ENCODE peak calls at places on chromosome 15, in four cellular contexts. A, I, X and O are unnamed samples.

GRCh38 chr15:73927003-73927475 is 777 bp downstream of the LOXL1 start:
- DNase-seq in A (peak; percentile 54), I (no peak), X (peak; percentile 72), O (peak; percentile 72)

GRCh38 chr15:36407647-36408046 is 171.8 kb upstream of the CDIN1 start:
- DNase-seq in A (peak; percentile 17), I (peak; percentile 79), X (no peak), O (no peak)

GRCh38 chr15:62165029-62165792 is at the start of gene C2CD4B:
- DNase-seq in A (peak; percentile 36), I (no peak), X (peak; percentile 74), O (peak; percentile 68)

GRCh38 chr15:78790027-78790426 is 21.2 kb downstream of the ADAMTS7 start:
- DNase-seq in A (no peak), I (no peak), X (no peak), O (no peak)

GRCh38 chr15:70254186-70254974 is 156.7 kb upstream of the TLE3 start:
- DNase-seq in A (no peak), I (no peak), X (no peak), O (no peak)

GRCh38 chr15:28881600-28881999 is 4.2 kb upstream of the APBA2 start:
- DNase-seq in A (no peak), I (no peak), X (no peak), O (no peak)

GRCh38 chr15:70101459-70102113 is 3.9 kb upstream of the TLE3 start:
- DNase-seq in A (peak; percentile 90), I (peak; percentile 88), X (peak; percentile 66), O (peak; percentile 31)

GRCh38 chr15:96337354-96337990 is 7.0 kb downstream of the NR2F2 start:
- DNase-seq in A (no peak), I (peak; percentile 0), X (no peak), O (no peak)

GRCh38 chr15:32717290-32718081 is at the start of gene GREM1:
- DNase-seq in A (no peak), I (peak; percentile 48), X (no peak), O (no peak)

GRCh38 chr15:66456211-66456610 is 41.4 kb downstream of the SNAPC5 start:
- DNase-seq in A (no peak), I (peak; percentile 21), X (no peak), O (no peak)

GRCh38 chr15:77738441-77739437 is 106.0 kb upstream of the LINGO1 start:
- DNase-seq in A (no peak), I (no peak), X (no peak), O (no peak)

GRCh38 chr15:83092309-83092976 is 15.0 kb upstream of the TM6SF1 start:
- DNase-seq in A (peak; percentile 61), I (peak; percentile 77), X (peak; percentile 76), O (no peak)

GRCh38 chr15:53721334-53722087 is 38.0 kb downstream of the WDR72 start:
- DNase-seq in A (no peak), I (no peak), X (no peak), O (no peak)

GRCh38 chr15:70140543-70141375 is 43.0 kb upstream of the TLE3 start:
- DNase-seq in A (no peak), I (peak; percentile 66), X (peak; percentile 89), O (no peak)

GRCh38 chr15:93088981-93089854 is at the start of gene RGMA:
- DNase-seq in A (no peak), I (no peak), X (no peak), O (peak; percentile 66)

GRCh38 chr15:34241376-34242350 is 16.8 kb downstream of the EMC4 start:
- DNase-seq in A (no peak), I (peak; percentile 49), X (no peak), O (no peak)

GRCh38 chr15:44550256-44550655 is 13.3 kb downstream of the EIF3J start:
- DNase-seq in A (no peak), I (peak; percentile 16), X (no peak), O (no peak)

GRCh38 chr15:92638291-92638708 is 17.3 kb downstream of the FAM174B start:
- DNase-seq in A (no peak), I (no peak), X (peak; percentile 79), O (no peak)

GRCh38 chr15:67290319-67290718 is 35.7 kb downstream of the IQCH start:
- DNase-seq in A (no peak), I (no peak), X (no peak), O (no peak)

GRCh38 chr15:79657722-79658121 is 225.6 kb downstream of the MINAR1 start:
- DNase-seq in A (no peak), I (no peak), X (no peak), O (no peak)

GRCh38 chr15:72423256-72423655 is 25.2 kb downstream of the TMEM202 start:
- DNase-seq in A (no peak), I (no peak), X (no peak), O (no peak)

GRCh38 chr15:77532067-77532710 is 100.5 kb downstream of the LINGO1 start:
- DNase-seq in A (no peak), I (no peak), X (no peak), O (no peak)

GRCh38 chr15:77538793-77539487 is 93.8 kb downstream of the LINGO1 start:
- DNase-seq in A (no peak), I (no peak), X (peak; percentile 96), O (no peak)

GRCh38 chr15:71596672-71597071 is 213.7 kb upstream of the NR2E3 start:
- DNase-seq in A (peak; percentile 63), I (no peak), X (peak; percentile 67), O (peak; percentile 55)

GRCh38 chr15:77386626-77387025 is 33.3 kb downstream of the PEAK1 start:
- DNase-seq in A (no peak), I (no peak), X (no peak), O (no peak)

GRCh38 chr15:79970921-79971434 is at the start of gene BCL2A1:
- DNase-seq in A (no peak), I (peak; percentile 45), X (peak; percentile 58), O (no peak)

GRCh38 chr15:69093127-69093526 is 67.3 kb upstream of the GLCE start:
- DNase-seq in A (no peak), I (no peak), X (no peak), O (peak; percentile 29)

GRCh38 chr15:55737373-55737772 is 5.6 kb downstream of the PRTG start:
- DNase-seq in A (no peak), I (peak; percentile 19), X (no peak), O (no peak)

GRCh38 chr15:51103330-51103729 is 8.6 kb upstream of the TNFAIP8L3 start:
- DNase-seq in A (no peak), I (no peak), X (no peak), O (no peak)

DNA sequence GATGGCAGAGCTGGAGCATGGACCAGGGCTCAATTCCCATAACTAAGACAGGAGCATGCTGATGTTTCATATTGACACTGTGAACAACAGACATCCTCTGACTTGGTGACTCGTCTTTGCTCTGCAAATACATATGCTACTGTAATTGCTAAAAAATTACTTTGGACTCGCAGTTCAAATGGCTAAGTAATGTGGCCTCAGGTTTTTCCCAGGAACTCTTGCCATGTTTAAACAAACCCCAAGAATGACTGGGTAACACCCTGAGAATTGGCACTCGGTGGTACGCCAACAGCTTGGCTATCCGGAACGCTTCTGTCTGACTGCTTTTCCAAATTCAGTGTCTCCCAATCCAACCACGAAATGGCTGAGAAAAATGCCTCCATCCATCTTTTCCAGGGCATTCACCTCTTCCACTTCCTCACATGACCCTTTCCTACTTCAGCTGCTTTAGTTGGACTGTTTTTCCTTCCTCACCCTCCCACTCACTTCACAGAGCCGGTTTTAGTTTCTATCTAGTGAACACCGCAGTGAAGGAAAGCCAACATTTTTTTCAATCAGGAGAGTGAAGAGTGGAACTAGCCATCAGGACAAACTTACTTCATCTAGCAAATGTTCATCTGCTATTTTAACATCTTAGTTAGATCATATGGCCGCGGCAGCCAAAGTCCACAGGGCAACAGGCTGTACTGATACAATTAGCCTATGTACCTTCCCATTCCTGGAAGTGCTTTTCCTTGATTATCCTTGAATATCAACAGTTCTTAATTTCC is 456.5 kb upstream of the THBS1 start:
- DNase-seq in A (no peak), I (no peak), X (no peak), O (no peak)
- H3K27ac ChIP-seq in A (no peak overlapping the region), I (peak overlapping the region; percentile 59), X (no peak overlapping the region), O (peak overlapping the region; percentile 2)

GRCh38 chr15:99336794-99337193 is 85.5 kb downstream of the LRRC28 start:
- DNase-seq in A (no peak), I (no peak), X (no peak), O (no peak)

GRCh38 chr15:99333981-99334380 is 82.7 kb downstream of the LRRC28 start:
- DNase-seq in A (no peak), I (no peak), X (no peak), O (no peak)

GRCh38 chr15:99333413-99333812 is 82.1 kb downstream of the LRRC28 start:
- DNase-seq in A (no peak), I (no peak), X (no peak), O (no peak)

GRCh38 chr15:99331366-99331765 is 80.1 kb downstream of the LRRC28 start:
- DNase-seq in A (no peak), I (no peak), X (no peak), O (no peak)

GRCh38 chr15:99335508-99335907 is 84.2 kb downstream of the LRRC28 start:
- DNase-seq in A (no peak), I (no peak), X (no peak), O (no peak)
- H3K27ac ChIP-seq in A (no peak overlapping the region), I (no peak overlapping the region), X (no peak overlapping the region), O (no peak overlapping the region)

DNA sequence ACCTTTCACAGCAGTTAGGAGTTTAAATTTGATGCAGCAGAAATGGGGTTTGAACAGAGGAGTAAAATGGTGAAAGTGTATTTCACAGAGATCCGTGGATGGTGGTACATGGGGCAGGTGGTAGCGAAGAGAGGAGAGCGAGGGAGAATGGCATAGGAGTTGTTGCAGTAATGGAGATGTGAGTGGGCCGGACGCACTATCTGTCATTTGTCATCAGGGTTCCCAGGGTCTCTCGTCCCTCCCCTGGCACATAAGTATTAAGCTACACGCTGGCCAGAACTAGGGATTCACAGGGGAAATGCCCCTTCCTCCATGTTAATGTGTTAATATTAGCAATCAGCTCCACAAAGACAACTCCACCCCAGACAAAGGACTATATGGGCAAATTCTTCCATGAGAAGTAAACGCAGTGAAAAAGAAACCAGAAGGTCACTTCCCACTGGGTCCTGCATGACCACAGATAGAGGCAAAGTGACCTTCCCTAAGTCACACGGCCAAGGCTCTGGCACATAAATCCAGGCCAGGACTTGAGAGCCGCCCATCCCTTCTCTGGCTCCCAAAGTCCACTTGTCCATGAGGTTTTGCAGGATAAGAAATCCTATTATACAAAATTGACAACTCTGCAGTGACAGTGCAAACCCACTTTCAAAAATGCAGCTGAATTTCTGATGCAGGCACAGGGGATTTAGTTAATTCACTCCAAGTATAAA is 42.5 kb downstream of the ANXA2 start:
- DNase-seq in A (no peak), I (no peak), X (no peak), O (no peak)
- H3K27ac ChIP-seq in A (no peak overlapping the region), I (no peak overlapping the region), X (no peak overlapping the region), O (no peak overlapping the region)

DNA sequence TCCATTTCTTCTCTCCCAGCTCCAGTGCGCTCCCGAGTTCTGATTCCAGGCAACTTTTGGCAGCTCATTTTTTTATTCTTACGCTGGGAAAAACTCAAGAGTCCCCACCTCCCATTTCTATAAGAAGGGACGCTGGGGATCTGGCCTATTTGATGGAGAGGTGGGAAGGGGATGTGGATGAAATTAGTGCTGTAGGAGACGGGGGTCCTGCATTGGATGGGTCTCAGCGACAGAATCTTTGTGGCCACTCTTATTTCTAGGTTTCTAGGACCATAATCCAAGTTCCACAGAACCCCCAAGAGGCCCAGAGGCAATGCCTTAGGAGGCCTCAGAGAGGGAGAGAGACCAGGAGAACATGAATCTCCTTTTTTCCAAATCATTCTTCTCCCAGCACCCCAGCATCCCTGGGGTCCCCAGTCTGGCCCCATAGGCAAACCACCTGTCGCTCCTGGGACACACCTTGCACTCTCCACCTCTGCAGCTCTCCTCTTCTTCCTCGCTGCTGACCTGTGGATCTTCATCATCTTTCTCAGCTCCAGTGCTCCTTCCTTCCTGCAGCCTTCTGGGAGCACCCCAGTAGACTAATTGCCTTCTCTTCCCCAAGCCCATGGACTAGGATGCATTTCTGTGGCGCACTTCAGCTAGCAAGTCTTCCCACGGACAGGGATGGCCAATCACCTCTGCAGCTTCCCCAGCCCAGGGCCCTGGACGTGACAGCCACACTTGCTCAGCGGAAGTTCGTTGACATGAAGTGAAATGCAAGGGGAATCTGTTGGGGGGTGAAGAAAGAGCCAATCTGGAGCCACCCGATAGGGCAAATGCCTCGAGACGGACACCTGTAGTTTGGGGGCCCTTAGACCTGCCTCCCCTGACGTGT is 100.1 kb upstream of the ALDH1A3 start:
- DNase-seq in A (no peak), I (no peak), X (peak; percentile 6), O (no peak)
- H3K27ac ChIP-seq in A (no peak overlapping the region), I (no peak overlapping the region), X (no peak overlapping the region), O (no peak overlapping the region)